ENCODE peak calls at places on chromosomes 6 and 20, in five cellular contexts. U is Kasumi-1; N is CD8-positive, alpha-beta memory T cell; I is astrocyte of the spinal cord; V is ELR. D is an unnamed sample.

GRCh38 chr6:9999806-10000205 is 415.1 kb downstream of the TFAP2A start:
- DNase-seq in I (no peak), V (no peak), U (no peak), N (no peak), D (no peak)

GRCh38 chr6:132404736-132405135 is 3.5 kb upstream of the MOXD1 start:
- DNase-seq in V (peak), U (peak), I (peak), N (no peak), D (no peak)

GRCh38 chr6:48568856-48569255 is 457.9 kb upstream of the PTCHD4 start:
- DNase-seq in I (no peak), U (no peak), V (peak), N (no peak), D (no peak)

GRCh38 chr6:132734694-132735236 is 20.9 kb upstream of the VNN1 start:
- DNase-seq in I (no peak), N (no peak), U (peak), V (peak), D (no peak)

GRCh38 chr6:78701407-78701806 is 165.9 kb upstream of the IRAK1BP1 start:
- DNase-seq in I (peak), N (no peak), V (peak), U (no peak), D (no peak)

GRCh38 chr6:160992323-160993314 is 1.1 kb downstream of the MAP3K4 start:
- DNase-seq in N (peak), I (peak), V (peak), U (peak), D (peak)

GRCh38 chr6:2857580-2858337 is 16.1 kb upstream of the SERPINB1 start:
- DNase-seq in N (peak), U (peak), I (peak), V (peak), D (no peak)

GRCh38 chr6:56480246-56480645 is 162.4 kb downstream of the DST start:
- DNase-seq in I (no peak), N (no peak), V (no peak), U (no peak), D (no peak)

GRCh38 chr6:61809004-61809595 is 476.9 kb downstream of the KHDRBS2 start:
- DNase-seq in N (no peak), I (no peak), U (peak), V (peak), D (no peak)

GRCh38 chr6:131400054-131400781 is 172.8 kb upstream of the ARG1 start:
- DNase-seq in V (peak), N (no peak), I (peak), U (no peak), D (no peak)

GRCh38 chr6:124670801-124671200 is 291.4 kb upstream of the RNF217 start:
- DNase-seq in I (no peak), V (no peak), U (no peak), N (no peak), D (no peak)

GRCh38 chr20:38321959-38322598 is 18.1 kb downstream of the BPI start:
- DNase-seq in V (peak), I (peak), N (no peak), U (peak), D (peak)

GRCh38 chr20:11544029-11544678 is 373.5 kb upstream of the BTBD3 start:
- DNase-seq in N (no peak), U (peak), V (peak), I (peak), D (peak)

GRCh38 chr6:47276377-47276776 is 33.3 kb downstream of the TNFRSF21 start:
- DNase-seq in U (no peak), I (no peak), V (no peak), N (no peak), D (no peak)

GRCh38 chr20:31643522-31643921 is 5.8 kb downstream of the COX4I2 start:
- DNase-seq in U (no peak), I (no peak), N (no peak), V (no peak), D (no peak)

GRCh38 chr20:46458891-46459750 is 52.7 kb upstream of the ELMO2 start:
- DNase-seq in I (no peak), U (no peak), V (no peak), N (no peak), D (peak)

GRCh38 chr20:32560989-32561830 is 23.9 kb downstream of the NOL4L start:
- DNase-seq in N (no peak), I (no peak), U (no peak), V (no peak), D (no peak)

GRCh38 chr20:3738109-3739053 is 5.9 kb downstream of the HSPA12B start:
- DNase-seq in V (no peak), U (no peak), N (no peak), I (no peak), D (no peak)

GRCh38 chr6:2460216-2460734 is 214.9 kb upstream of the GMDS start:
- DNase-seq in N (no peak), U (no peak), I (no peak), V (no peak), D (no peak)

GRCh38 chr6:1916334-1916985 is 306.7 kb downstream of the FOXC1 start:
- DNase-seq in I (peak), N (no peak), U (no peak), V (peak), D (no peak)

D was measured in ureter.